ENCODE peak calls at places on chromosomes 4 and X, in eight cellular contexts. I, L, V, U, H, C, B and M are unnamed samples.

GRCh38 chr4:156021298-156021697 is 67.6 kb upstream of the CTSO start:
- DNase-seq in I (no peak), L (no peak), V (no peak), U (no peak), H (no peak), C (no peak), B (no peak), M (no peak)

GRCh38 chr4:164512124-164512523 is 241.8 kb upstream of the SMIM31 start:
- DNase-seq in I (no peak), L (no peak), V (no peak), U (no peak), H (no peak), C (no peak), B (no peak), M (no peak)

GRCh38 chr4:183571350-183572076 is 66.7 kb downstream of the ING2 start:
- DNase-seq in I (peak; percentile 91), L (no peak), V (peak; percentile 74), U (no peak), H (no peak), C (no peak), B (peak; percentile 82), M (no peak)

GRCh38 chr4:39565925-39566630 is 38.8 kb upstream of the UGDH start:
- DNase-seq in I (no peak), L (no peak), V (peak; percentile 92), U (no peak), H (no peak), C (no peak), B (peak; percentile 40), M (no peak)

GRCh38 chrX:20515841-20516461 is 249.2 kb upstream of the RPS6KA3 start:
- DNase-seq in I (no peak), L (peak; percentile 2), V (peak; percentile 95), U (peak; percentile 85), H (no peak), C (peak; percentile 55), B (peak; percentile 51), M (no peak)

GRCh38 chrX:121831601-121832000 is 784.2 kb downstream of the GLUD2 start:
- DNase-seq in I (no peak), L (no peak), V (peak; percentile 3), U (no peak), H (no peak), C (no peak), B (no peak), M (no peak)

GRCh38 chrX:152845618-152846240 is 14.9 kb downstream of the NSDHL start:
- DNase-seq in I (no peak), L (no peak), V (no peak), U (no peak), H (no peak), C (no peak), B (no peak), M (no peak)

GRCh38 chr4:48315728-48316630 is 25.4 kb upstream of the SLAIN2 start:
- DNase-seq in I (peak; percentile 15), L (no peak), V (peak; percentile 72), U (no peak), H (peak; percentile 65), C (peak; percentile 47), B (peak; percentile 55), M (no peak)

GRCh38 chr4:56038763-56039162 is 90.0 kb downstream of the CEP135 start:
- DNase-seq in I (no peak), L (no peak), V (peak; percentile 2), U (no peak), H (no peak), C (no peak), B (no peak), M (no peak)

GRCh38 chr4:182062936-182063335 is 180.3 kb upstream of the TENM3 start:
- DNase-seq in I (no peak), L (no peak), V (peak; percentile 78), U (no peak), H (no peak), C (no peak), B (peak; percentile 11), M (no peak)

GRCh38 chr4:13092702-13093101 is 391.4 kb downstream of the RAB28 start:
- DNase-seq in I (no peak), L (no peak), V (peak; percentile 53), U (no peak), H (no peak), C (no peak), B (no peak), M (no peak)

GRCh38 chr4:128387600-128388351 is 100.2 kb upstream of the PGRMC2 start:
- DNase-seq in I (no peak), L (no peak), V (peak; percentile 76), U (no peak), H (no peak), C (no peak), B (no peak), M (no peak)

GRCh38 chrX:139881572-139881971 is 51.3 kb downstream of the ATP11C start:
- DNase-seq in I (no peak), L (no peak), V (peak; percentile 71), U (no peak), H (no peak), C (no peak), B (no peak), M (no peak)

GRCh38 chrX:78754917-78755316 is 7.4 kb downstream of the LPAR4 start:
- DNase-seq in I (no peak), L (no peak), V (no peak), U (no peak), H (no peak), C (no peak), B (no peak), M (no peak)

GRCh38 chrX:133258481-133258880 is 40.3 kb upstream of the TFDP3 start:
- DNase-seq in I (no peak), L (no peak), V (peak; percentile 85), U (no peak), H (no peak), C (no peak), B (no peak), M (no peak)

GRCh38 chrX:40887476-40887875 is 152.1 kb upstream of the MED14 start:
- DNase-seq in I (no peak), L (no peak), V (peak; percentile 67), U (no peak), H (no peak), C (no peak), B (no peak), M (no peak)

GRCh38 chrX:40170830-40171512 is 73.2 kb upstream of the BCOR start:
- DNase-seq in I (no peak), L (no peak), V (no peak), U (no peak), H (no peak), C (peak; percentile 43), B (peak; percentile 42), M (no peak)

GRCh38 chr4:22099896-22100295 is 151.3 kb upstream of the KCNIP4 start:
- DNase-seq in I (no peak), L (no peak), V (peak; percentile 10), U (no peak), H (no peak), C (peak; percentile 32), B (no peak), M (no peak)

GRCh38 chr4:75494563-75494962 is 19.6 kb downstream of the RCHY1 start:
- DNase-seq in I (no peak), L (no peak), V (peak; percentile 68), U (no peak), H (no peak), C (no peak), B (no peak), M (no peak)

GRCh38 chr4:187711586-187711985 is 284.0 kb upstream of the ZFP42 start:
- DNase-seq in I (no peak), L (no peak), V (no peak), U (no peak), H (no peak), C (no peak), B (no peak), M (no peak)